ENCODE peak calls at places on chromosomes 12 and 14, in six cellular contexts. E is endothelial cell of umbilical vein, G is neural progenitor cell, N is HepG2, Y is DND-41, L is kidney. A is an unnamed sample.

GRCh38 chr14:104660597-104660996 is 28.8 kb upstream of the INF2 start:
- DNase-seq in L (no peak), N (no peak), G (no peak), E (no peak), Y (no peak), A (no peak)

GRCh38 chr12:98578821-98579220 is 14.7 kb upstream of the SLC25A3 start:
- DNase-seq in E (no peak), G (no peak), N (no peak), Y (no peak), L (no peak), A (peak)

GRCh38 chr12:95335948-95336347 is 118.3 kb downstream of the VEZT start:
- DNase-seq in L (no peak), N (peak), E (no peak), Y (no peak), G (no peak), A (no peak)

GRCh38 chr14:22561366-22561660 is 27.7 kb downstream of the DAD1 start:
- DNase-seq in E (no peak), G (no peak), N (no peak), L (no peak), Y (no peak), A (no peak)

GRCh38 chr14:90733139-90733808 is 83.0 kb downstream of the TTC7B start:
- DNase-seq in Y (no peak), L (no peak), G (no peak), N (no peak), E (no peak), A (no peak)

GRCh38 chr14:105485720-105486332 is 860 bp upstream of the CRIP1 start:
- DNase-seq in Y (peak), N (peak), G (peak), E (peak), L (no peak), A (peak)

GRCh38 chr12:48924617-48925217 is 575 bp downstream of the FKBP11 start:
- DNase-seq in N (no peak), L (peak), Y (peak), E (peak), G (peak), A (peak)

GRCh38 chr14:24708684-24709083 is 74.7 kb upstream of the GZMB start:
- DNase-seq in G (no peak), L (no peak), Y (no peak), E (no peak), N (no peak), A (no peak)

GRCh38 chr12:48977290-48978281 is 536 bp upstream of the WNT1 start:
- DNase-seq in N (peak), G (peak), E (no peak), Y (peak), L (peak), A (peak)

GRCh38 chr12:96483116-96483515 is 6.3 kb upstream of the CFAP54 start:
- DNase-seq in E (no peak), G (no peak), Y (no peak), L (no peak), N (no peak), A (no peak)

GRCh38 chr12:96486751-96487150 is 2.6 kb upstream of the CFAP54 start:
- DNase-seq in N (no peak), E (no peak), G (no peak), Y (no peak), L (no peak), A (no peak)

GRCh38 chr12:96487214-96487613 is 2.2 kb upstream of the CFAP54 start:
- DNase-seq in N (no peak), Y (no peak), E (peak), L (no peak), G (no peak), A (no peak)

GRCh38 chr12:96489392-96490056 is at the start of gene CFAP54:
- DNase-seq in E (peak), L (peak), G (peak), Y (peak), N (peak), A (peak)

DNA sequence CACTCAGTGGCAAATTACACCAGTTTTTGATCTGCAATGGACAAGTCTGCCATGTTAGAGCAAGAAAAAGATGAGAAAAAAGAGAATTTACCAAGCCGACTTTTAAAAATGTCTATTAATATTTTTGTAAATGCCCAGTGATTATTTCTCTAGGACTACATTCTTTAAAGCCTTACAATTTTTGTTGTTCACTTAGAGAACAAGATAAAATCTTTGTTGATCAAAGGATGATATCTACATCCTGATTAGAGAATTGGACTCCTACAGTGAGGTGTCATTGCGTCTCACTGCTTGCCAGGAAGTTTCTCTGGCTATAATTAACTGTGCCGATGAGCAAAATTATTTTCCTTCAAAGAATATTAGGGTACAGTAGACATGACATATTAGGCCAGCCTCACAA is 1.7 kb upstream of the CFAP54 start:
- DNase-seq in Y (no peak), E (no peak), L (no peak), G (no peak), N (no peak), A (no peak)
- H3K9ac ChIP-seq in Y (no peak), E (peak), L (no peak), G (no peak), N (no peak), A (no peak)

GRCh38 chr12:30754750-30755394 is at the start of gene CAPRIN2:
- DNase-seq in L (peak), Y (peak), G (peak), N (peak), E (peak), A (peak)
- H3K9ac ChIP-seq in L (peak), Y (peak), G (peak), N (peak), E (peak), A (peak)

DNA sequence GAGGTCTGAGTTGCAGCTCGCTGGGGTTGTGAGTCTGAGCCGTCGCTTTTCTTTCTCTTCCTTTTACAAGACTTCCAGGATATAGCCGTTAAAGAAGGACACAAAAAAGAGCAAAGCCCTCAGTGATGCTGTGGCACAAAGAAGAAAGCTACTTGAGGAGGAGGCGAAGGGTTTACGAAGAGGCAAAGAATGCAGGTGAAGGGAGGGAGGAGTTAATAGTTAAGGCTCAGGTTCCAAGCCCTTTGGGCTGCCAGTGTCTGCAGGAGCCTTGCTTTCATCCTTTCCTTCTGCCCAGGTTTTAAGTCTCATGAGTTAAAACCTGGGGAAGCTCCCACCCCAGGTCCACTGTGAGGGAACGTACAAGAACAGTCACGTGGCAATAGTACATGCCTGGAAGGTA is 94.3 kb downstream of the ETV6 start:
- DNase-seq in E (no peak), L (no peak), Y (no peak), N (no peak), G (peak), A (no peak)
- H3K9ac ChIP-seq in E (no peak), L (no peak), Y (no peak), N (no peak), G (no peak), A (no peak)

GRCh38 chr12:46524778-46525177 is 152.2 kb upstream of the SLC38A2 start:
- DNase-seq in E (peak), L (peak), N (no peak), G (no peak), Y (no peak), A (peak)

GRCh38 chr12:46523446-46523845 is 150.9 kb upstream of the SLC38A2 start:
- DNase-seq in G (peak), N (peak), E (no peak), L (no peak), Y (no peak), A (no peak)

GRCh38 chr12:46523863-46524770 is 151.5 kb upstream of the SLC38A2 start:
- DNase-seq in Y (peak), E (peak), N (peak), G (no peak), L (no peak), A (no peak)

GRCh38 chr12:46521145-46521544 is 148.6 kb upstream of the SLC38A2 start:
- DNase-seq in L (no peak), G (no peak), N (no peak), E (no peak), Y (no peak), A (no peak)

DNA sequence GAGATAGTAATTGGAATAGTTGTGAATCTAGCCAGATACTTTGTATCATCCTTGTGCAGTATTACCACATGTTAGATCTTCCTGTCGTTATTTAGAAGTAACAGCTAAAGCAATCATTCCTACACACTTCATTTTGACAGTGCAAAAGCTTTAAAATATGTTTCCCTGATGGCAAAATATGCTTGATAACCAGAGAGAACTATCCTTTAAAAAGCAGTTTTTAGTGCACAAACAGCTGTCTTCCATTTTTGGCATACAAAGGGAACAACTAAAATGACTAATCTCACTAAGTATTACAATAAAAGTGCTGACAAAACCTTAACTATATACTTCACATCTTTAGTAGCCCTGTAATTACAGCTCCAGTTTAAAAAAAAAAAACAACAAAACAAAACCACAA is 149.6 kb upstream of the SLC38A2 start:
- DNase-seq in E (no peak), L (no peak), Y (no peak), N (no peak), G (no peak), A (no peak)
- H3K9ac ChIP-seq in E (no peak), L (no peak), Y (no peak), N (no peak), G (no peak), A (no peak)

DNA sequence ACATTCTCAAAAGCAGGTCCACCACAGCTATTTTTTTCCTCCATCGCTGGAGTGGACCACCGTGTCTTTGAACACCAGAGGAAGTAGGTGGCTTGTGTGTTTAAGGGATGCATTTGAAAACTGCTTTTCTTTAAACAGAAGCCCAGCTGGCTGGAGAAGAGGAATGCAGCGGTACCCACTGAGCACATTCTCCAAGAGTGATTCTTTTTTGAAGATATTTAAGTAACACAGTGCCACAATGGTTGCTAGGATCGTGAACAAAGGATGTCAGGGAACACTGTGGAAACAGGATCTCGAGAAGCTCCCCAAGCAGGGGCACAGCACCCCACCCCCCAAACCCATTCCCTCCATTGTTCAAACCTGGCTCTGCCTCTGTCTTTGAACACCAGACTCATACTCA is 286.5 kb upstream of the PWP1 start:
- DNase-seq in L (no peak), E (no peak), G (peak), Y (no peak), N (no peak), A (no peak)
- H3K9ac ChIP-seq in L (no peak), E (no peak), G (no peak), Y (no peak), N (no peak), A (no peak)

DNA sequence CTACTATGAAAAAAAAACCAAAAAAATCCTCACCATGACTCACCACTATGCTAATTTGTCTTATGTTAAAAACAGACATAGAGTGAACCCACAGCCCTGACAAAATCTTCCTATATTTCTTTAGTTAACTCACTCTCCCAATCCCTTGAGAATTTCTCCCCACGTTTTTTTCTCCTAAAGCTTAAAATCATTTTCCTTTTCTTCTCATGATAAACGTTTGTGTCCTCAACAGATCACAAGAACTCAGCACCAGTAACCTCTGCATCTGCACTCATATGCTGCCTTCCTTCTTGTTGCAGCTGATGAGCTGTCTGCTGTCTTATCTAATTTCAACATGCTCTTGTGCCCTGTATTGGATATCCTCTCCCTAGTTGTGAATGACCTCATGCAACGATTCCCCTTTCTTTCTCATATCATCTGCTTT is 427.4 kb upstream of the MGAT4C start:
- DNase-seq in Y (no peak), N (no peak), E (no peak), G (no peak), L (no peak), A (no peak)
- H3K9ac ChIP-seq in Y (no peak), N (no peak), E (no peak), G (no peak), L (no peak), A (no peak)

A was measured in colonic mucosa.